ENCODE peak calls at places on chromosomes 4 and X, in nine cellular contexts. One of them, this sample, is unnamed.

GRCh38 chr4:83362492-83363329 is 28.1 kb upstream of the HPSE start:
- DNase-seq in A549: peak
- DNase-seq in esophagus squamous epithelium: no peak
- DNase-seq in ovary: no peak
- DNase-seq in tibial nerve: no peak
- DNase-seq in breast epithelium: no peak
- DNase-seq in transverse colon: peak
- DNase-seq in thyroid gland: no peak
- DNase-seq in HCT116: no peak
- DNase-seq in this sample: no peak

GRCh38 chr4:119041951-119042560 is 93.6 kb upstream of the MYOZ2 start:
- DNase-seq in A549: peak
- DNase-seq in esophagus squamous epithelium: no peak
- DNase-seq in ovary: peak
- DNase-seq in tibial nerve: peak
- DNase-seq in breast epithelium: no peak
- DNase-seq in transverse colon: peak
- DNase-seq in thyroid gland: peak
- DNase-seq in HCT116: peak
- DNase-seq in this sample: no peak

GRCh38 chrX:4277122-4277521 is 563.7 kb upstream of the PRKX start:
- DNase-seq in A549: peak
- DNase-seq in esophagus squamous epithelium: no peak
- DNase-seq in ovary: no peak
- DNase-seq in tibial nerve: no peak
- DNase-seq in breast epithelium: no peak
- DNase-seq in transverse colon: no peak
- DNase-seq in thyroid gland: no peak
- DNase-seq in HCT116: no peak
- DNase-seq in this sample: no peak

GRCh38 chr4:1505511-1506451 is 99.5 kb upstream of the NKX1-1 start:
- DNase-seq in A549: no peak
- DNase-seq in esophagus squamous epithelium: no peak
- DNase-seq in ovary: no peak
- DNase-seq in tibial nerve: no peak
- DNase-seq in breast epithelium: no peak
- DNase-seq in transverse colon: peak
- DNase-seq in thyroid gland: no peak
- DNase-seq in HCT116: no peak
- DNase-seq in this sample: no peak

GRCh38 chr4:4782969-4783368 is 76.5 kb upstream of the MSX1 start:
- DNase-seq in A549: no peak
- DNase-seq in esophagus squamous epithelium: no peak
- DNase-seq in ovary: no peak
- DNase-seq in tibial nerve: peak
- DNase-seq in breast epithelium: no peak
- DNase-seq in transverse colon: no peak
- DNase-seq in thyroid gland: no peak
- DNase-seq in HCT116: no peak
- DNase-seq in this sample: no peak

GRCh38 chr4:80171251-80171650 is 26.1 kb upstream of the PRDM8 start:
- DNase-seq in A549: no peak
- DNase-seq in esophagus squamous epithelium: no peak
- DNase-seq in ovary: no peak
- DNase-seq in tibial nerve: no peak
- DNase-seq in breast epithelium: no peak
- DNase-seq in transverse colon: no peak
- DNase-seq in thyroid gland: no peak
- DNase-seq in HCT116: no peak
- DNase-seq in this sample: no peak

GRCh38 chrX:15675490-15675921 is 10.9 kb upstream of the CLTRN start:
- DNase-seq in A549: peak
- DNase-seq in esophagus squamous epithelium: peak
- DNase-seq in ovary: peak
- DNase-seq in tibial nerve: peak
- DNase-seq in breast epithelium: peak
- DNase-seq in transverse colon: peak
- DNase-seq in thyroid gland: peak
- DNase-seq in HCT116: peak
- DNase-seq in this sample: peak

GRCh38 chr4:127001898-127002297 is 630.9 kb upstream of the INTU start:
- DNase-seq in A549: no peak
- DNase-seq in esophagus squamous epithelium: no peak
- DNase-seq in ovary: no peak
- DNase-seq in tibial nerve: no peak
- DNase-seq in breast epithelium: no peak
- DNase-seq in transverse colon: no peak
- DNase-seq in thyroid gland: no peak
- DNase-seq in HCT116: no peak
- DNase-seq in this sample: no peak

GRCh38 chrX:39905946-39906345 is 191.8 kb downstream of the BCOR start:
- DNase-seq in A549: no peak
- DNase-seq in esophagus squamous epithelium: no peak
- DNase-seq in ovary: no peak
- DNase-seq in tibial nerve: no peak
- DNase-seq in breast epithelium: no peak
- DNase-seq in transverse colon: no peak
- DNase-seq in thyroid gland: no peak
- DNase-seq in HCT116: no peak
- DNase-seq in this sample: no peak

GRCh38 chrX:39903343-39903742 is 194.4 kb downstream of the BCOR start:
- DNase-seq in A549: no peak
- DNase-seq in esophagus squamous epithelium: no peak
- DNase-seq in ovary: no peak
- DNase-seq in tibial nerve: no peak
- DNase-seq in breast epithelium: no peak
- DNase-seq in transverse colon: no peak
- DNase-seq in thyroid gland: no peak
- DNase-seq in HCT116: no peak
- DNase-seq in this sample: no peak

GRCh38 chrX:39904816-39905474 is 192.8 kb downstream of the BCOR start:
- DNase-seq in A549: no peak
- DNase-seq in esophagus squamous epithelium: no peak
- DNase-seq in ovary: no peak
- DNase-seq in tibial nerve: no peak
- DNase-seq in breast epithelium: no peak
- DNase-seq in transverse colon: no peak
- DNase-seq in thyroid gland: no peak
- DNase-seq in HCT116: no peak
- DNase-seq in this sample: no peak

GRCh38 chrX:39905475-39905889 is 192.3 kb downstream of the BCOR start:
- DNase-seq in A549: no peak
- DNase-seq in esophagus squamous epithelium: no peak
- DNase-seq in ovary: no peak
- DNase-seq in tibial nerve: no peak
- DNase-seq in breast epithelium: no peak
- DNase-seq in transverse colon: peak
- DNase-seq in thyroid gland: peak
- DNase-seq in HCT116: no peak
- DNase-seq in this sample: no peak

GRCh38 chrX:39903937-39904336 is 193.8 kb downstream of the BCOR start:
- DNase-seq in A549: peak
- DNase-seq in esophagus squamous epithelium: no peak
- DNase-seq in ovary: no peak
- DNase-seq in tibial nerve: no peak
- DNase-seq in breast epithelium: no peak
- DNase-seq in transverse colon: no peak
- DNase-seq in thyroid gland: no peak
- DNase-seq in HCT116: no peak
- DNase-seq in this sample: no peak
- H3K27ac ChIP-seq in A549: peak
- H3K27ac ChIP-seq in esophagus squamous epithelium: no peak
- H3K27ac ChIP-seq in ovary: no peak
- H3K27ac ChIP-seq in tibial nerve: no peak
- H3K27ac ChIP-seq in breast epithelium: no peak
- H3K27ac ChIP-seq in transverse colon: no peak
- H3K27ac ChIP-seq in thyroid gland: no peak
- H3K27ac ChIP-seq in HCT116: no peak
- H3K27ac ChIP-seq in this sample: no peak

DNA sequence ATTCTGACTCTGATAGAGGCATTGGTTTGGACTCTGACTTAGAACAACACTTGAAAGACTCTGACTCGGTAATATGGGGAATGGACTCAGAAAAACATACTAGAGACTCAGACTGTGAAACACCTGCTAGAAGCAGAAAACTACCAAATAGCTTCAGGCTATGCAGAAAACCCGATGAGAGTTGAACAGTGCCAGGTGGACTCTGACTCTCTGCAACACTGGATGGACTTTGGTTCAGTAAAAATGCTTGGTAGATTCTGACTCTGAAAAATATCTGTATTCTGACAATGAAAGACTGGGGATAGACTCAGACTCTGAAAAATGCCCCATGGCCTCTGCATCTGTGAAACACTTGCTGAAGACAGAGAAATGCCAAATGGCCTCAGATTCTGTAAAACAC is 215.1 kb upstream of the HDX start:
- DNase-seq in A549: no peak
- DNase-seq in esophagus squamous epithelium: no peak
- DNase-seq in ovary: no peak
- DNase-seq in tibial nerve: no peak
- DNase-seq in breast epithelium: no peak
- DNase-seq in transverse colon: no peak
- DNase-seq in thyroid gland: no peak
- DNase-seq in HCT116: no peak
- DNase-seq in this sample: no peak
- H3K4me3 ChIP-seq in A549: no peak
- H3K4me3 ChIP-seq in esophagus squamous epithelium: no peak
- H3K4me3 ChIP-seq in ovary: no peak
- H3K4me3 ChIP-seq in tibial nerve: no peak
- H3K4me3 ChIP-seq in breast epithelium: no peak
- H3K4me3 ChIP-seq in transverse colon: no peak
- H3K4me3 ChIP-seq in thyroid gland: no peak
- H3K4me3 ChIP-seq in HCT116: no peak
- H3K4me3 ChIP-seq in this sample: no peak

GRCh38 chr4:55396305-55397023 is 707 bp downstream of the TMEM165 start:
- DNase-seq in A549: no peak
- DNase-seq in esophagus squamous epithelium: no peak
- DNase-seq in ovary: peak
- DNase-seq in tibial nerve: peak
- DNase-seq in breast epithelium: peak
- DNase-seq in transverse colon: peak
- DNase-seq in thyroid gland: peak
- DNase-seq in HCT116: no peak
- DNase-seq in this sample: no peak

GRCh38 chr4:55397024-55397520 is 1.3 kb downstream of the TMEM165 start:
- DNase-seq in A549: no peak
- DNase-seq in esophagus squamous epithelium: no peak
- DNase-seq in ovary: no peak
- DNase-seq in tibial nerve: no peak
- DNase-seq in breast epithelium: peak
- DNase-seq in transverse colon: no peak
- DNase-seq in thyroid gland: no peak
- DNase-seq in HCT116: no peak
- DNase-seq in this sample: no peak

GRCh38 chr4:55398966-55399365 is 3.2 kb downstream of the TMEM165 start:
- DNase-seq in A549: no peak
- DNase-seq in esophagus squamous epithelium: no peak
- DNase-seq in ovary: no peak
- DNase-seq in tibial nerve: no peak
- DNase-seq in breast epithelium: no peak
- DNase-seq in transverse colon: no peak
- DNase-seq in thyroid gland: no peak
- DNase-seq in HCT116: no peak
- DNase-seq in this sample: no peak

GRCh38 chr4:55398461-55398860 is 2.7 kb downstream of the TMEM165 start:
- DNase-seq in A549: no peak
- DNase-seq in esophagus squamous epithelium: no peak
- DNase-seq in ovary: no peak
- DNase-seq in tibial nerve: no peak
- DNase-seq in breast epithelium: no peak
- DNase-seq in transverse colon: no peak
- DNase-seq in thyroid gland: no peak
- DNase-seq in HCT116: no peak
- DNase-seq in this sample: no peak

DNA sequence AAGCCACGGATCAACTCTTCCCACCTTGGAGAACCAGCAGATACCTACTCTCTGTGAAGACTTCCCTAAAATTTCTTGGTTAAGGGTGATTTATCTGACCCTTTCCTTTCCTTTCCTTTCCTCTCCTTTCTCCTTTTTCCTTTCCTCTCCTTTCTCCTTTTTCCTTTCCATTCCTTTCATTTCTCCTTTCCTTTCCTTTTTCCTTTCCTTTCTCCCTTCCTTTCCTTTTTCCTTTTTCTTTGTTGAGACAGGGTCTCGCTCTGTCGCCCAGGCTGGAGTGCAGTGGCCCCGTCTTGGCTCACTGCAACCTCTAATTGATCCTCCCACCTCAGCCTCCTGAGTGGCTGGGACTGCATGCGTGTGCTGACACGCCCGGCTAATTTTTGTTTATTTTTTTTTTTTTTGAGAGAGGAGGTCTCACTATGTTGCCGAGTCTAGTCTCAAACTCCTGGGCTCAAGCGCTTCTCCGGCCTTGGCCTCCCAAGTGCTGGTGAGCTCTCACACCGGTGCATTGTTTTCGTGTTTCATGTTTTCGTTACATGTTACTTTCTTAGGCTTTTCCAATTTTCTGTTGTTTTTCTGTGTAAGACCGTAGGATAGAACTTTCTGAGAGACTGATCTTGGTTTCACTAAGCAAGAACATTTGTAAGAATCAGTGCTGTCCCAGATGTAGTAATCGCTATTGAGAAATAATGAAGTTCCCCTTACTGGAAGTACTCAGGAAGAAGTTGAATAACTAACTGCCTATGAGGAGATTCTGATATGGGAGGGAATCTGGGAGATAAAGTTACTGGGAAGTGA is 2.0 kb downstream of the TMEM165 start:
- DNase-seq in A549: no peak
- DNase-seq in esophagus squamous epithelium: no peak
- DNase-seq in ovary: no peak
- DNase-seq in tibial nerve: no peak
- DNase-seq in breast epithelium: no peak
- DNase-seq in transverse colon: no peak
- DNase-seq in thyroid gland: no peak
- DNase-seq in HCT116: no peak
- DNase-seq in this sample: no peak
- TF ChIP-seq POLR2A in A549: no peak
- TF ChIP-seq POLR2A in esophagus squamous epithelium: peak
- TF ChIP-seq POLR2A in ovary: no peak
- TF ChIP-seq POLR2A in tibial nerve: no peak
- TF ChIP-seq POLR2A in breast epithelium: no peak
- TF ChIP-seq POLR2A in transverse colon: peak
- TF ChIP-seq POLR2A in thyroid gland: no peak
- TF ChIP-seq POLR2A in HCT116: no peak
- TF ChIP-seq POLR2A in this sample: no peak

DNA sequence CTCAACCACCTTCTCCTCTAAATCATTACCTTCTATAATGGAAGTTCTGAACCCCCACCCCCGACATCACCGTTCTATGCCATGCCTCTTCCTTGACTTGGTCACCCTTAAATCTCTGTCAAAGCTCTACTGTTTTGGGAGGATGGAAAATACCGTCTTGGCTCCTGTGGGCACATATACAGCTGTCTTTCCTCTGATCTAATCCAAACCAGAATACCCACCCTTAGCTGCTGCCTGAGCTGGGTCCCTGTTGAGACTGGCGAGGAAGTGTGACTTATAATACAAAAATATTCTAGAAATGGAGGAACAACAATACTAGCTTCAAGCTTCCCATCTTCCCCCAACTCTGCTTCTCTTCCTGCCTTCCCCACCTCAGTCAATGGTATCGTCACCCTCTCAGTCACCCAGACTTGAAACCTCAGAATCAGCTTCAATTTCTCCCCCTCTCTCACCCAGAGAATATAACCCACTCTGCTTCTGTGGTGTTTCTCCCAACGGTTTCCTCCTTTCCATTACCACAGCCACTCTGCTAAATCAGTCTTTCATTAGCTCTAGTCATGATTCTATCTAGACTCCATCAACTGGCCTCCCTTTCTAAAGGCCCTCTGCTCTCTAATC is 583 bp upstream of the IL2RG start:
- DNase-seq in A549: no peak
- DNase-seq in esophagus squamous epithelium: no peak
- DNase-seq in ovary: no peak
- DNase-seq in tibial nerve: no peak
- DNase-seq in breast epithelium: no peak
- DNase-seq in transverse colon: no peak
- DNase-seq in thyroid gland: no peak
- DNase-seq in HCT116: no peak
- DNase-seq in this sample: no peak
- H3K27ac ChIP-seq in A549: no peak
- H3K27ac ChIP-seq in esophagus squamous epithelium: peak
- H3K27ac ChIP-seq in ovary: no peak
- H3K27ac ChIP-seq in tibial nerve: no peak
- H3K27ac ChIP-seq in breast epithelium: no peak
- H3K27ac ChIP-seq in transverse colon: peak
- H3K27ac ChIP-seq in thyroid gland: no peak
- H3K27ac ChIP-seq in HCT116: no peak
- H3K27ac ChIP-seq in this sample: no peak